ENCODE peak calls at places on chromosomes 13 and 19, in seven cellular contexts. One of them, this sample, is unnamed.
A peak's percentile ranks its signal among the peaks of the same experiment; 100 is the strongest.

GRCh38 chr19:30785728-30786127 is 413.5 kb downstream of the ZNF536 start:
- DNase-seq in SK-N-SH: no peak
- DNase-seq in K562: no peak
- DNase-seq in GM12878: no peak
- DNase-seq in H1: no peak
- DNase-seq in HepG2: no peak
- DNase-seq in GM12892: no peak
- DNase-seq in this sample: no peak

GRCh38 chr13:29908917-29909755 is 58.7 kb upstream of the UBL3 start:
- DNase-seq in HepG2: no peak
- DNase-seq in GM12878: no peak
- DNase-seq in GM12892: no peak
- DNase-seq in K562: no peak
- DNase-seq in H1: no peak
- DNase-seq in SK-N-SH: no peak
- DNase-seq in this sample: no peak

GRCh38 chr13:93716623-93717022 is 490.0 kb downstream of the GPC6 start:
- DNase-seq in GM12892: no peak
- DNase-seq in GM12878: no peak
- DNase-seq in H1: no peak
- DNase-seq in K562: no peak
- DNase-seq in SK-N-SH: no peak
- DNase-seq in HepG2: no peak
- DNase-seq in this sample: no peak

GRCh38 chr13:79171131-79172061 is 234.7 kb downstream of the RBM26 start:
- DNase-seq in HepG2: no peak
- DNase-seq in K562: no peak
- DNase-seq in GM12892: no peak
- DNase-seq in H1: no peak
- DNase-seq in SK-N-SH: no peak
- DNase-seq in GM12878: no peak
- DNase-seq in this sample: no peak

GRCh38 chr13:34346626-34347025 is 528.7 kb downstream of the RFC3 start:
- DNase-seq in HepG2: no peak
- DNase-seq in K562: no peak
- DNase-seq in GM12892: no peak
- DNase-seq in GM12878: no peak
- DNase-seq in H1: no peak
- DNase-seq in SK-N-SH: no peak
- DNase-seq in this sample: no peak

GRCh38 chr13:49914947-49915346 is 21.2 kb downstream of the SPRYD7 start:
- DNase-seq in GM12892: no peak
- DNase-seq in GM12878: no peak
- DNase-seq in HepG2: no peak
- DNase-seq in SK-N-SH: no peak
- DNase-seq in K562: no peak
- DNase-seq in H1: no peak
- DNase-seq in this sample: no peak

GRCh38 chr19:55353803-55354697 is 469 bp downstream of the COX6B2 start:
- DNase-seq in H1: no peak
- DNase-seq in GM12892: peak; percentile 88
- DNase-seq in SK-N-SH: peak; percentile 97
- DNase-seq in GM12878: no peak
- DNase-seq in K562: peak; percentile 97
- DNase-seq in HepG2: no peak
- DNase-seq in this sample: peak; percentile 95

GRCh38 chr19:47099576-47100050 is 14.0 kb downstream of the ZC3H4 start:
- DNase-seq in GM12892: no peak
- DNase-seq in HepG2: no peak
- DNase-seq in H1: no peak
- DNase-seq in SK-N-SH: no peak
- DNase-seq in K562: peak; percentile 41
- DNase-seq in GM12878: no peak
- DNase-seq in this sample: no peak

GRCh38 chr19:29119582-29119981 is 93.4 kb downstream of the UQCRFS1 start:
- DNase-seq in HepG2: no peak
- DNase-seq in SK-N-SH: peak; percentile 17
- DNase-seq in K562: no peak
- DNase-seq in H1: no peak
- DNase-seq in GM12878: no peak
- DNase-seq in GM12892: no peak
- DNase-seq in this sample: no peak

DNA sequence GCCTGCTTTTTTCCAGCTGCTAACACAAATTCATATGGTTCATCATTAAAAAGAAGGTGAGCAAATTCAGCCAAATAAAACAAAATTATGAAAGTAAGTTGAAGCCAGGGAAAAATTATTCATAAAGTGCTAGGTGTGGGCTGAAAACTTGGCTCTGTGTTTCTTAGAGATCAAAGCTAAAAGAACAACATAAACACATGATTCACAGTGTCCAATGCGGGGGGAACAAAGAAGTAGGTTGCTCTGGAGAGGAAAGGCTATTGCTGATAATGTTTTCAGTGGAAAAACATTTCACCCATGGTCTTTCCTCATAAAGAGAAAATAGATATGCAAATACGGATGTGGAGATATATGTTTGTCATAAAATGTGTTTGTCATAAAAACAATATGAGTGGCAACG is 1691.5 kb upstream of the SLC10A2 start:
- DNase-seq in H1: no peak
- DNase-seq in HepG2: no peak
- DNase-seq in GM12878: no peak
- DNase-seq in SK-N-SH: no peak
- DNase-seq in K562: no peak
- DNase-seq in GM12892: no peak
- DNase-seq in this sample: no peak
- TF ChIP-seq TAF1 in H1: no peak
- TF ChIP-seq TAF1 in HepG2: no peak
- TF ChIP-seq TAF1 in GM12878: no peak
- TF ChIP-seq TAF1 in SK-N-SH: no peak
- TF ChIP-seq TAF1 in K562: no peak
- TF ChIP-seq TAF1 in GM12892: no peak
- TF ChIP-seq TAF1 in this sample: no peak

GRCh38 chr13:68616600-68617222 is 1386.6 kb upstream of the PCDH9 start:
- DNase-seq in GM12892: no peak
- DNase-seq in H1: no peak
- DNase-seq in HepG2: peak; percentile 9
- DNase-seq in SK-N-SH: no peak
- DNase-seq in GM12878: no peak
- DNase-seq in K562: no peak
- DNase-seq in this sample: no peak
- TF ChIP-seq TAF1 in GM12892: no peak
- TF ChIP-seq TAF1 in H1: no peak
- TF ChIP-seq TAF1 in HepG2: no peak
- TF ChIP-seq TAF1 in SK-N-SH: no peak
- TF ChIP-seq TAF1 in GM12878: no peak
- TF ChIP-seq TAF1 in K562: no peak
- TF ChIP-seq TAF1 in this sample: no peak

DNA sequence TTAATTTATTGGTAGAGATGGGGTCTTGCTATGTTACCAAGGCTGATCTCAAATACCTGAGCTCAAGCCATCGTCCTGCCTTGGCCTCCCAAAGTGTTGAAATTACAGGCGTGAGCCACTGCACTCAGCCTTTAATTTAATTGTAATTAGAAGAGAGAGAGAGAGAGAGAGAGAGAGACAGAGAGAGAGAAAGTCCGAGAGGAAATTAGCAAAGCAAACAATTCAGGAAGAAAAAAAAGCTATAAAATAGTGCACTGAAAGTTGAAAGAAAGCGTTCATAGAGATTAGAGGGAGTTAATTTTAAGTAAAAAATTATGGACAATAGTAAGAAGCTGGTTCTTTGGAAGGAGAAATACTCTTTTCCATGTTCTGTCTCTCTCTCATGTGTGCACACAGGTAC is 7.0 kb downstream of the GPR32 start:
- DNase-seq in HepG2: no peak
- DNase-seq in SK-N-SH: no peak
- DNase-seq in GM12892: no peak
- DNase-seq in GM12878: no peak
- DNase-seq in H1: no peak
- DNase-seq in K562: no peak
- DNase-seq in this sample: no peak
- TF ChIP-seq TAF1 in HepG2: no peak
- TF ChIP-seq TAF1 in SK-N-SH: no peak
- TF ChIP-seq TAF1 in GM12892: no peak
- TF ChIP-seq TAF1 in GM12878: no peak
- TF ChIP-seq TAF1 in H1: no peak
- TF ChIP-seq TAF1 in K562: no peak
- TF ChIP-seq TAF1 in this sample: no peak

GRCh38 chr13:39452412-39452811 is 150.6 kb downstream of the LHFPL6 start:
- DNase-seq in K562: no peak
- DNase-seq in HepG2: no peak
- DNase-seq in SK-N-SH: no peak
- DNase-seq in GM12878: no peak
- DNase-seq in GM12892: no peak
- DNase-seq in H1: no peak
- DNase-seq in this sample: no peak

GRCh38 chr13:39452834-39453233 is 150.2 kb downstream of the LHFPL6 start:
- DNase-seq in HepG2: no peak
- DNase-seq in H1: no peak
- DNase-seq in GM12892: no peak
- DNase-seq in GM12878: no peak
- DNase-seq in K562: no peak
- DNase-seq in SK-N-SH: no peak
- DNase-seq in this sample: no peak

GRCh38 chr13:39451301-39451700 is 151.7 kb downstream of the LHFPL6 start:
- DNase-seq in SK-N-SH: no peak
- DNase-seq in K562: no peak
- DNase-seq in HepG2: no peak
- DNase-seq in GM12892: no peak
- DNase-seq in H1: no peak
- DNase-seq in GM12878: no peak
- DNase-seq in this sample: no peak

GRCh38 chr13:39450176-39450575 is 152.8 kb downstream of the LHFPL6 start:
- DNase-seq in HepG2: no peak
- DNase-seq in SK-N-SH: no peak
- DNase-seq in GM12892: no peak
- DNase-seq in GM12878: no peak
- DNase-seq in K562: no peak
- DNase-seq in H1: no peak
- DNase-seq in this sample: no peak

DNA sequence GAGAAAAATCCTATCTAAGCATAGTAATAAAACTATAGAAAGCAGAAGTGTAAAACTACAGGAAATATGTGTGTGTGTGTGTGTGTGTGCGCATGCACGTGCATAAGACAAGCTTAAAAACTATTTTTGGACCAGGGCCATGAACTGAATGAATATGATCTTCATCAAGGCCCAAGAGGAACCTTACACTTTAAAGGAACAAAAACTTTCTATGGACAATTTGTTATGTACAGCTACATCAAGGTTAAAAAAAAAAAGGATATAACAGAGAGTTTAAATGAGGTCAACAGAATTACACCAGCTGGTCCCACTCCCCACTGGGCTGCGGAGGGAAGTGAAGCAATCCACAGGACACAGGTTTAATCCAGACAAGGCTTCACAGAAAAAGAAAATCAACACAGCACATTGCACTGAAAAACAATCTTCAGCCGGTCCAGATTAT is 151.1 kb downstream of the LHFPL6 start:
- DNase-seq in SK-N-SH: no peak
- DNase-seq in H1: no peak
- DNase-seq in K562: no peak
- DNase-seq in GM12878: no peak
- DNase-seq in HepG2: no peak
- DNase-seq in GM12892: no peak
- DNase-seq in this sample: no peak
- TF ChIP-seq TAF1 in SK-N-SH: no peak
- TF ChIP-seq TAF1 in H1: no peak
- TF ChIP-seq TAF1 in K562: no peak
- TF ChIP-seq TAF1 in GM12878: no peak
- TF ChIP-seq TAF1 in HepG2: no peak
- TF ChIP-seq TAF1 in GM12892: no peak
- TF ChIP-seq TAF1 in this sample: no peak

This sample was measured in GM12891.